ENCODE peak calls at places on chromosomes 13 and 19, in four cellular contexts. One of them, this sample, is unnamed.
A peak's percentile ranks its signal among the peaks of the same experiment; 100 is the strongest.

GRCh38 chr19:30640266-30640965 is 268.2 kb downstream of the ZNF536 start:
- DNase-seq in A673: no peak
- DNase-seq in stromal cell of bone marrow: no peak
- DNase-seq in GDM1: no peak
- DNase-seq in this sample: no peak

GRCh38 chr19:33214621-33215020 is 11.0 kb downstream of the SLC7A10 start:
- DNase-seq in GDM1: peak; percentile 29
- DNase-seq in stromal cell of bone marrow: no peak
- DNase-seq in A673: peak; percentile 63
- DNase-seq in this sample: no peak

GRCh38 chr19:711224-711623 is 2.5 kb downstream of the PALM start:
- DNase-seq in stromal cell of bone marrow: no peak
- DNase-seq in GDM1: no peak
- DNase-seq in A673: no peak
- DNase-seq in this sample: no peak

GRCh38 chr19:609001-609340 is 19.3 kb downstream of the HCN2 start:
- DNase-seq in GDM1: no peak
- DNase-seq in stromal cell of bone marrow: no peak
- DNase-seq in A673: no peak
- DNase-seq in this sample: no peak

GRCh38 chr13:94305033-94305432 is 174.4 kb downstream of the DCT start:
- DNase-seq in stromal cell of bone marrow: no peak
- DNase-seq in A673: no peak
- DNase-seq in GDM1: no peak
- DNase-seq in this sample: no peak

GRCh38 chr13:58087566-58087965 is 456.0 kb downstream of the PCDH17 start:
- DNase-seq in GDM1: no peak
- DNase-seq in stromal cell of bone marrow: no peak
- DNase-seq in A673: peak; percentile 4
- DNase-seq in this sample: no peak

GRCh38 chr19:3287814-3288213 is 63.4 kb downstream of the CELF5 start:
- DNase-seq in A673: no peak
- DNase-seq in stromal cell of bone marrow: no peak
- DNase-seq in GDM1: no peak
- DNase-seq in this sample: no peak

GRCh38 chr13:72960114-72960513 is 98.7 kb upstream of the KLF5 start:
- DNase-seq in GDM1: no peak
- DNase-seq in A673: no peak
- DNase-seq in stromal cell of bone marrow: no peak
- DNase-seq in this sample: no peak

GRCh38 chr13:23500858-23501257 is 67.4 kb upstream of the SACS start:
- DNase-seq in GDM1: no peak
- DNase-seq in A673: peak; percentile 14
- DNase-seq in stromal cell of bone marrow: peak; percentile 85
- DNase-seq in this sample: peak; percentile 31

GRCh38 chr19:56596676-56597075 is 1.6 kb downstream of the ZNF71 start:
- DNase-seq in A673: no peak
- DNase-seq in GDM1: no peak
- DNase-seq in stromal cell of bone marrow: no peak
- DNase-seq in this sample: no peak

GRCh38 chr13:85137516-85137915 is 661.7 kb downstream of the SLITRK6 start:
- DNase-seq in GDM1: no peak
- DNase-seq in stromal cell of bone marrow: no peak
- DNase-seq in A673: no peak
- DNase-seq in this sample: no peak

GRCh38 chr13:34466301-34466700 is 475.8 kb upstream of the NBEA start:
- DNase-seq in A673: no peak
- DNase-seq in GDM1: no peak
- DNase-seq in stromal cell of bone marrow: no peak
- DNase-seq in this sample: no peak

GRCh38 chr19:31666126-31666525 is 316.9 kb upstream of the TSHZ3 start:
- DNase-seq in A673: no peak
- DNase-seq in GDM1: no peak
- DNase-seq in stromal cell of bone marrow: no peak
- DNase-seq in this sample: no peak

GRCh38 chr19:46115396-46116109 is 8.9 kb downstream of the IGFL3 start:
- DNase-seq in GDM1: no peak
- DNase-seq in A673: no peak
- DNase-seq in stromal cell of bone marrow: peak; percentile 58
- DNase-seq in this sample: peak; percentile 36

GRCh38 chr19:38392707-38393308 is 4.3 kb downstream of the SPRED3 start:
- DNase-seq in stromal cell of bone marrow: no peak
- DNase-seq in GDM1: no peak
- DNase-seq in A673: no peak
- DNase-seq in this sample: no peak

GRCh38 chr19:3976495-3977241 is 5.8 kb upstream of the DAPK3 start:
- DNase-seq in stromal cell of bone marrow: no peak
- DNase-seq in GDM1: no peak
- DNase-seq in A673: no peak
- DNase-seq in this sample: no peak

GRCh38 chr13:23673354-23673753 is 103.1 kb downstream of the TNFRSF19 start:
- DNase-seq in A673: no peak
- DNase-seq in GDM1: no peak
- DNase-seq in stromal cell of bone marrow: peak; percentile 95
- DNase-seq in this sample: no peak

GRCh38 chr13:63208811-63209210 is 1793.2 kb upstream of the PCDH20 start:
- DNase-seq in stromal cell of bone marrow: peak; percentile 23
- DNase-seq in A673: no peak
- DNase-seq in GDM1: no peak
- DNase-seq in this sample: no peak

GRCh38 chr19:53467503-53468262 is at the start of gene ZNF813:
- DNase-seq in GDM1: peak; percentile 83
- DNase-seq in A673: peak; percentile 92
- DNase-seq in stromal cell of bone marrow: peak; percentile 73
- DNase-seq in this sample: peak; percentile 80

GRCh38 chr13:106636492-106636891 is 68.6 kb upstream of the ARGLU1 start:
- DNase-seq in A673: no peak
- DNase-seq in GDM1: no peak
- DNase-seq in stromal cell of bone marrow: no peak
- DNase-seq in this sample: no peak

GRCh38 chr19:45884682-45885555 is 1.0 kb downstream of the IRF2BP1 start:
- DNase-seq in GDM1: no peak
- DNase-seq in stromal cell of bone marrow: no peak
- DNase-seq in A673: no peak
- DNase-seq in this sample: peak; percentile 16

GRCh38 chr19:17540174-17540573 is 15.3 kb upstream of the COLGALT1 start:
- DNase-seq in A673: no peak
- DNase-seq in GDM1: no peak
- DNase-seq in stromal cell of bone marrow: no peak
- DNase-seq in this sample: no peak

GRCh38 chr19:43731854-43732253 is 16.0 kb downstream of the IRGC start:
- DNase-seq in GDM1: no peak
- DNase-seq in stromal cell of bone marrow: no peak
- DNase-seq in A673: no peak
- DNase-seq in this sample: no peak

GRCh38 chr19:35746556-35746955 is 1.1 kb downstream of the PSENEN start:
- DNase-seq in stromal cell of bone marrow: no peak
- DNase-seq in GDM1: no peak
- DNase-seq in A673: no peak
- DNase-seq in this sample: no peak

GRCh38 chr19:40613669-40614594 is 12.8 kb downstream of the LTBP4 start:
- DNase-seq in A673: peak; percentile 94
- DNase-seq in stromal cell of bone marrow: peak; percentile 43
- DNase-seq in GDM1: peak; percentile 87
- DNase-seq in this sample: peak; percentile 75

GRCh38 chr19:58229255-58229639 is 533 bp downstream of the ZNF544 start:
- DNase-seq in stromal cell of bone marrow: peak; percentile 13
- DNase-seq in GDM1: no peak
- DNase-seq in A673: peak; percentile 57
- DNase-seq in this sample: no peak

GRCh38 chr13:68185767-68186166 is 955.6 kb upstream of the PCDH9 start:
- DNase-seq in GDM1: no peak
- DNase-seq in A673: no peak
- DNase-seq in stromal cell of bone marrow: no peak
- DNase-seq in this sample: no peak

GRCh38 chr13:29573190-29573589 is 22.3 kb downstream of the SLC7A1 start:
- DNase-seq in GDM1: peak; percentile 57
- DNase-seq in stromal cell of bone marrow: peak; percentile 25
- DNase-seq in A673: no peak
- DNase-seq in this sample: no peak

GRCh38 chr13:99967884-99968520 is 3.6 kb downstream of the ZIC5 start:
- DNase-seq in stromal cell of bone marrow: no peak
- DNase-seq in A673: peak; percentile 76
- DNase-seq in GDM1: no peak
- DNase-seq in this sample: no peak

GRCh38 chr19:31501427-31502195 is 152.4 kb upstream of the TSHZ3 start:
- DNase-seq in GDM1: no peak
- DNase-seq in stromal cell of bone marrow: no peak
- DNase-seq in A673: no peak
- DNase-seq in this sample: no peak

GRCh38 chr19:30784850-30785459 is 412.8 kb downstream of the ZNF536 start:
- DNase-seq in stromal cell of bone marrow: peak; percentile 2
- DNase-seq in A673: peak; percentile 79
- DNase-seq in GDM1: peak; percentile 25
- DNase-seq in this sample: no peak